ENCODE peak calls at places on chromosomes 13 and 19, in five cellular contexts. F is AG10803; J is stimulated activated naive CD8-positive, alpha-beta T cell treated with anti-CD3 and anti-CD28 coated beads, Interleukin-15, Interleukin-2, amounts not matched to agents 100 U/mL and 50 U/mL, for 24 hours; C is hypothalamus; W is neural crest cell. P is an unnamed sample.

GRCh38 chr19:39514840-39515550 is at the start of gene SELENOV:
- DNase-seq in F (no peak), J (peak), C (no peak), W (peak), P (no peak)

GRCh38 chr13:29922896-29923295 is 72.5 kb upstream of the UBL3 start:
- DNase-seq in F (peak), J (no peak), C (no peak), W (no peak), P (peak)

GRCh38 chr19:58538257-58539168 is 5.4 kb upstream of the TRIM28 start:
- DNase-seq in F (no peak), J (peak), C (no peak), W (peak), P (no peak)

GRCh38 chr19:29084266-29084665 is 128.7 kb downstream of the UQCRFS1 start:
- DNase-seq in F (peak), J (peak), C (no peak), W (peak), P (peak)

GRCh38 chr19:10238172-10238783 is 7.1 kb upstream of the S1PR2 start:
- DNase-seq in F (peak), J (no peak), C (no peak), W (no peak), P (peak)

GRCh38 chr13:59247166-59247565 is 916.6 kb downstream of the DIAPH3 start:
- DNase-seq in F (no peak), J (no peak), C (no peak), W (no peak), P (no peak)

GRCh38 chr19:10510301-10510802 is 6.9 kb downstream of the S1PR5 start:
- DNase-seq in F (no peak), J (peak), C (no peak), W (peak), P (no peak)

GRCh38 chr19:55303477-55303876 is 19.7 kb downstream of the BRSK1 start:
- DNase-seq in F (no peak), J (no peak), C (no peak), W (no peak), P (no peak)

GRCh38 chr19:17005000-17005399 is 21.6 kb downstream of the CPAMD8 start:
- DNase-seq in F (no peak), J (peak), C (no peak), W (no peak), P (no peak)

GRCh38 chr19:38224014-38224862 is at the start of gene DPF1:
- DNase-seq in F (peak), J (peak), C (peak), W (peak), P (peak)